ENCODE peak calls at places on chromosome 14, in four cellular contexts. U is GM04503, M is NCI-H2029, L is astrocyte of the spinal cord. A is an unnamed sample.

GRCh38 chr14:37590096-37590809 is 4.8 kb downstream of the FOXA1 start:
- DNase-seq in U (no peak), M (peak), L (no peak), A (no peak)

GRCh38 chr14:52067873-52068740 is 752 bp downstream of the NID2 start:
- DNase-seq in U (no peak), M (no peak), L (no peak), A (no peak)

GRCh38 chr14:71449316-71450055 is 482.7 kb upstream of the RGS6 start:
- DNase-seq in U (no peak), M (no peak), L (no peak), A (no peak)

GRCh38 chr14:28375295-28375694 is 391.3 kb upstream of the FOXG1 start:
- DNase-seq in U (no peak), M (no peak), L (peak), A (no peak)

GRCh38 chr14:103281496-103282231 is 52.4 kb upstream of the EIF5 start:
- DNase-seq in U (no peak), M (no peak), L (peak), A (peak)

GRCh38 chr14:100629696-100630095 is 42.5 kb upstream of the BEGAIN start:
- DNase-seq in U (no peak), M (no peak), L (peak), A (no peak)

GRCh38 chr14:72961579-72962335 is 35.5 kb downstream of the DCAF4 start:
- DNase-seq in U (no peak), M (no peak), L (peak), A (no peak)

GRCh38 chr14:100445436-100446088 is 122.4 kb downstream of the SLC25A47 start:
- DNase-seq in U (no peak), M (no peak), L (no peak), A (no peak)

GRCh38 chr14:39621223-39621622 is 189.0 kb upstream of the FBXO33 start:
- DNase-seq in U (no peak), M (no peak), L (no peak), A (no peak)

A was measured in left lobe of liver.